ENCODE peak calls at places on chromosome 6, in four cellular contexts. M is adrenal gland, D is colonic mucosa, U is MM.1S. H is an unnamed sample.

GRCh38 chr6:27864906-27865883 is 47.0 kb downstream of the OR2B2 start:
- DNase-seq in M (peak; percentile 48), U (peak; percentile 98), D (peak; percentile 85), H (peak; percentile 83)

GRCh38 chr6:3195695-3196497 is 31.6 kb downstream of the TUBB2B start:
- DNase-seq in D (no peak), M (no peak), U (no peak), H (no peak)

GRCh38 chr6:75526502-75527127 is 33.0 kb upstream of the FILIP1 start:
- DNase-seq in M (peak; percentile 52), D (peak; percentile 69), U (peak; percentile 78), H (peak; percentile 47)

GRCh38 chr6:20805027-20805426 is 270.8 kb downstream of the CDKAL1 start:
- DNase-seq in M (no peak), D (no peak), U (no peak), H (no peak)

GRCh38 chr6:135586844-135587243 is 89.3 kb upstream of the AHI1 start:
- DNase-seq in D (no peak), U (peak; percentile 94), M (no peak), H (no peak)

GRCh38 chr6:11810039-11810541 is 31.5 kb upstream of the ADTRP start:
- DNase-seq in M (peak; percentile 92), U (no peak), D (peak; percentile 94), H (no peak)

GRCh38 chr6:7262037-7262461 is 51.0 kb downstream of the SSR1 start:
- DNase-seq in D (peak; percentile 68), U (no peak), M (peak; percentile 66), H (no peak)

GRCh38 chr6:5531853-5532375 is 270.6 kb downstream of the FARS2 start:
- DNase-seq in M (no peak), U (no peak), D (no peak), H (no peak)

GRCh38 chr6:117072134-117072533 is 193.2 kb upstream of the VGLL2 start:
- DNase-seq in U (no peak), M (no peak), D (no peak), H (no peak)

GRCh38 chr6:36335465-36336209 is 1.1 kb downstream of the BNIP5 start:
- DNase-seq in D (no peak), U (no peak), M (no peak), H (no peak)

GRCh38 chr6:41306187-41306854 is 19.8 kb upstream of the TREM1 start:
- DNase-seq in M (peak; percentile 26), U (peak; percentile 56), D (peak; percentile 55), H (peak; percentile 64)

GRCh38 chr6:3226422-3227362 is 761 bp downstream of the TUBB2B start:
- DNase-seq in U (peak; percentile 84), D (peak; percentile 27), M (no peak), H (no peak)

GRCh38 chr6:45946887-45947286 is 68.8 kb downstream of the CLIC5 start:
- DNase-seq in D (no peak), M (no peak), U (no peak), H (no peak)

GRCh38 chr6:52538252-52538905 is 38.5 kb downstream of the TRAM2 start:
- DNase-seq in D (no peak), U (no peak), M (no peak), H (no peak)

GRCh38 chr6:11586117-11586516 is 48.6 kb downstream of the TMEM170B start:
- DNase-seq in D (no peak), M (no peak), U (no peak), H (no peak)

GRCh38 chr6:37365791-37366190 is 12.0 kb downstream of the RNF8 start:
- DNase-seq in D (no peak), M (no peak), U (no peak), H (no peak)

GRCh38 chr6:101845172-101845571 is 451.7 kb downstream of the GRIK2 start:
- DNase-seq in U (peak; percentile 10), M (no peak), D (no peak), H (no peak)

GRCh38 chr6:89023591-89024441 is 56.7 kb upstream of the PNRC1 start:
- DNase-seq in U (no peak), M (peak; percentile 47), D (no peak), H (no peak)

GRCh38 chr6:119040636-119041035 is 37.8 kb downstream of the FAM184A start:
- DNase-seq in M (no peak), U (no peak), D (no peak), H (no peak)

GRCh38 chr6:27617700-27618689 is 145.1 kb upstream of the ZNF184 start:
- DNase-seq in M (no peak), U (no peak), D (no peak), H (no peak)

GRCh38 chr6:72966628-72967280 is 258.5 kb downstream of the KHDC1L start:
- DNase-seq in U (no peak), M (no peak), D (no peak), H (no peak)

GRCh38 chr6:3911614-3912336 is 62.6 kb downstream of the FAM50B start:
- DNase-seq in U (no peak), D (no peak), M (peak; percentile 37), H (no peak)

GRCh38 chr6:20056350-20056992 is 155.8 kb downstream of the MBOAT1 start:
- DNase-seq in U (peak; percentile 33), M (no peak), D (no peak), H (no peak)

GRCh38 chr6:32622545-32623401 is 14.4 kb upstream of the HLA-DQA1 start:
- DNase-seq in D (peak; percentile 22), U (peak; percentile 86), M (peak; percentile 21), H (peak; percentile 56)

GRCh38 chr6:117167520-117168271 is 97.7 kb upstream of the VGLL2 start:
- DNase-seq in U (no peak), D (no peak), M (no peak), H (no peak)

GRCh38 chr6:152099816-152100618 is 292.5 kb downstream of the ESR1 start:
- DNase-seq in M (peak; percentile 36), U (no peak), D (peak; percentile 27), H (no peak)

GRCh38 chr6:163825033-163825432 is 410.5 kb downstream of the QKI start:
- DNase-seq in D (no peak), M (no peak), U (no peak), H (no peak)

GRCh38 chr6:44092312-44092884 is 34.9 kb downstream of the MRPL14 start:
- DNase-seq in U (no peak), D (no peak), M (no peak), H (no peak)

GRCh38 chr6:24492475-24492874 is 2.3 kb upstream of the ALDH5A1 start:
- DNase-seq in D (peak; percentile 32), M (no peak), U (no peak), H (no peak)

GRCh38 chr6:23533954-23534725 is 591.9 kb upstream of the NRSN1 start:
- DNase-seq in D (no peak), M (peak; percentile 13), U (no peak), H (no peak)

GRCh38 chr6:135531954-135532490 is 34.5 kb upstream of the AHI1 start:
- DNase-seq in M (no peak), D (no peak), U (no peak), H (no peak)

GRCh38 chr6:53873922-53874321 is 79.1 kb downstream of the LRRC1 start:
- DNase-seq in U (no peak), M (no peak), D (no peak), H (no peak)

GRCh38 chr6:144555078-144555477 is 269.9 kb downstream of the UTRN start:
- DNase-seq in D (no peak), U (no peak), M (no peak), H (no peak)

GRCh38 chr6:167906899-167907298 is 80.2 kb downstream of the AFDN start:
- DNase-seq in U (no peak), M (peak; percentile 44), D (peak; percentile 58), H (no peak)

GRCh38 chr6:139538366-139538765 is 163.9 kb upstream of the CITED2 start:
- DNase-seq in M (no peak), D (no peak), U (no peak), H (no peak)

GRCh38 chr6:158497620-158498019 is 62.3 kb upstream of the TMEM181 start:
- DNase-seq in D (no peak), U (no peak), M (no peak), H (no peak)
- H3K36me3 ChIP-seq in D (no peaks in the 10 kb centered on the region), U (no peaks in the 10 kb centered on the region), M (peaks cover 27% of the 10 kb centered on the region), H (peaks cover 58% of the 10 kb centered on the region)

GRCh38 chr6:9699890-9700289 is 715.0 kb downstream of the TFAP2A start:
- DNase-seq in D (no peak), U (no peak), M (no peak), H (no peak)
- TF ChIP-seq CTCF in D (no peak), U (no peak), M (no peak), H (no peak)

GRCh38 chr6:33694977-33695376 is 16.5 kb downstream of the UQCC2 start:
- DNase-seq in M (no peak), U (no peak), D (no peak), H (no peak)
- H3K36me3 ChIP-seq in M (peaks cover 44% of the 10 kb centered on the region), U (peaks cover 5% of the 10 kb centered on the region), D (peaks cover 13% of the 10 kb centered on the region), H (peaks cover 98% of the 10 kb centered on the region)

DNA sequence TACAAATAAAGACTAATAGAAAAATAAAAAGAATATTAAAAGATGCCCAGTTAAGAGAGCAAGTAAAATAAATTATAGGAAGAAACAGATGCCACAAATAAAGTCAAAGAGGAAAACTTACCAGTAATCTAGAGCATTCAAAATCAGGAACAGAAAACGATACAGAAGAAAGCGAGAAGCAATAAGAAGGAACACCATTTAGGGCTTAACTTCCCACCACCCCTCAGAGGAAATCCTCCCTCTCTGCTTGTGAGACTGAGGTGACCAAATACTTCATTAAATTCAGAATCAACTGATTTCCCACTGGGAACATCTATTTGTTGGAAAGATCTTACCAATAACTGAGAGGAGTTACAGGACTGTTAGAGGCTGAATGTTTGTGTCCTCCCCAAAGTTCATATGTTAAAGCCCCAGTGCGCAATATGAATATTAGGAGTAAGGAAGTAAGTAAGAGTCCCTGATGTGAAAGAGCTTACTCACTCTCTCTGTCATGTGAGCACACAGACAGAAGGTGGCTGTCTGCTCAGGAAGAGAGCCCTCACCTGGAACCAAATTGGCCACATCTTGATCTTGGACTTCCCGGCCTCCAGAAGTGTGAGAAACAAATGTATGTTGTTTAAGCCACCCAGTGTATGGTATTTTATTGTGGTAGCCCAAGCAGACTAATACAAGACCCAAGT is 19.5 kb downstream of the KATNA1 start:
- DNase-seq in U (no peak), M (no peak), D (no peak), H (no peak)
- TF ChIP-seq CTCF in U (no peak), M (no peak), D (no peak), H (no peak)

GRCh38 chr6:131565041-131565440 is 8.0 kb upstream of the ARG1 start:
- DNase-seq in M (no peak), U (no peak), D (no peak), H (no peak)

GRCh38 chr6:131561925-131562707 is 10.9 kb upstream of the ARG1 start:
- DNase-seq in U (no peak), M (no peak), D (no peak), H (no peak)
- H3K36me3 ChIP-seq in U (no peaks in the 10 kb centered on the region), M (no peaks in the 10 kb centered on the region), D (no peaks in the 10 kb centered on the region), H (no peaks in the 10 kb centered on the region)

DNA sequence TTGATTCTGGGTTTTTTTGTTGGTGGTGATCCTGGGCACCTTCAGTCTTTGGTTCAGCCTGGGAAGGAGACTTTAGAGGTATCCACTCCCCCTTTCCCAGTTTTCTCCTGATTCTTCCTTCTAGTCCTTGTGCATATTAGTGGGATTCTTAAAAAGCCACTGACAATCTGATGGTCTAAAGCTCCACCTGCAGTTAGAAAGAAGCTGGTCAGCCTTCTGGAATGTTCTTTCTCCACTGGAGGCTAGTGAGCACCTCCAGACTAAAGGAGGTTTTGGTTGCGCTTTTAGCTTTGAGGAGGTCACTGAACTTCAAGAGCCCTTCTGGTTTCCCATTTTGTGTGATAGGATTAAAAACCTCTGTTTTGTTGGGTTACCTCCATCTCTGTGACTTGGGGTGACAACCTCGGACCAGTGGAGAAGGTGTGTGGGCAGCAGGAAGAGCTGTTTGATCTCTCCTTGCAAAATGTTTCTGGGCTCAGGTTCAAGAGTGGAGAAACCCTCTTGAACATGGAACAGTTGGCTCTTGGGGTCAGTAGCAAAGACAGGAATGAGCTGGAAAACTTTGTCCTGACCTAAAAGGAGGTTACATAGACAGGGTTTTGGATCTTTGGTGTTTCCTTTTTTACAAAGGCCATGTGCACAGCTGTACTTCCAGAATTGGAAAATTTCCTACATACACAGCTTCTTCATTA is 29.0 kb downstream of the JARID2 start:
- DNase-seq in U (no peak), D (no peak), M (no peak), H (no peak)
- TF ChIP-seq CTCF in U (peak; percentile 31), D (no peak), M (no peak), H (no peak)